ENCODE peak calls at places on chromosomes 13 and 19, in five cellular contexts. One of them, this sample, is unnamed.

GRCh38 chr19:40508739-40509260 is 42.0 kb downstream of the SPTBN4 start:
- DNase-seq in SK-N-SH: no peak
- DNase-seq in HepG2: no peak
- DNase-seq in K562: no peak
- DNase-seq in HCT116: no peak
- DNase-seq in this sample: no peak

GRCh38 chr19:12766051-12766521 is 9.3 kb downstream of the HOOK2 start:
- DNase-seq in K562: peak; percentile 49
- DNase-seq in HCT116: no peak
- DNase-seq in HepG2: peak; percentile 76
- DNase-seq in SK-N-SH: no peak
- DNase-seq in this sample: peak; percentile 88

GRCh38 chr13:75357576-75358295 is 124.2 kb downstream of the TBC1D4 start:
- DNase-seq in SK-N-SH: peak; percentile 74
- DNase-seq in K562: peak; percentile 61
- DNase-seq in HepG2: peak; percentile 69
- DNase-seq in HCT116: peak; percentile 72
- DNase-seq in this sample: peak; percentile 78

GRCh38 chr13:100399455-100399854 is 189.1 kb downstream of the GGACT start:
- DNase-seq in SK-N-SH: no peak
- DNase-seq in HepG2: no peak
- DNase-seq in K562: no peak
- DNase-seq in HCT116: no peak
- DNase-seq in this sample: no peak

GRCh38 chr13:101986316-101986715 is 415.5 kb downstream of the FGF14 start:
- DNase-seq in HCT116: no peak
- DNase-seq in SK-N-SH: no peak
- DNase-seq in HepG2: no peak
- DNase-seq in K562: no peak
- DNase-seq in this sample: no peak

GRCh38 chr13:109156181-109156935 is 526.9 kb downstream of the MYO16 start:
- DNase-seq in HepG2: no peak
- DNase-seq in K562: no peak
- DNase-seq in SK-N-SH: no peak
- DNase-seq in HCT116: no peak
- DNase-seq in this sample: peak; percentile 91

GRCh38 chr19:2044709-2045500 is 6.1 kb downstream of the MKNK2 start:
- DNase-seq in HCT116: no peak
- DNase-seq in K562: peak; percentile 9
- DNase-seq in HepG2: no peak
- DNase-seq in SK-N-SH: no peak
- DNase-seq in this sample: no peak

GRCh38 chr19:46610851-46611770 is 10.0 kb downstream of the CALM3 start:
- DNase-seq in K562: no peak
- DNase-seq in HCT116: no peak
- DNase-seq in HepG2: no peak
- DNase-seq in SK-N-SH: peak; percentile 10
- DNase-seq in this sample: no peak

GRCh38 chr19:7391218-7391670 is 42.5 kb downstream of the ARHGEF18 start:
- DNase-seq in HepG2: peak; percentile 77
- DNase-seq in SK-N-SH: no peak
- DNase-seq in K562: no peak
- DNase-seq in HCT116: peak; percentile 96
- DNase-seq in this sample: peak; percentile 23

GRCh38 chr19:51098366-51099069 is 9.7 kb downstream of the CTU1 start:
- DNase-seq in K562: no peak
- DNase-seq in HepG2: no peak
- DNase-seq in HCT116: no peak
- DNase-seq in SK-N-SH: no peak
- DNase-seq in this sample: peak; percentile 19

GRCh38 chr13:99601535-99601934 is 100.3 kb downstream of the TM9SF2 start:
- DNase-seq in HCT116: no peak
- DNase-seq in K562: no peak
- DNase-seq in HepG2: no peak
- DNase-seq in SK-N-SH: no peak
- DNase-seq in this sample: no peak

GRCh38 chr13:50994651-50995050 is 85.1 kb downstream of the RNASEH2B start:
- DNase-seq in SK-N-SH: no peak
- DNase-seq in HCT116: no peak
- DNase-seq in K562: no peak
- DNase-seq in HepG2: no peak
- DNase-seq in this sample: no peak

GRCh38 chr19:13804830-13805683 is 9.8 kb downstream of the ZSWIM4 start:
- DNase-seq in HCT116: no peak
- DNase-seq in K562: peak; percentile 48
- DNase-seq in SK-N-SH: peak; percentile 72
- DNase-seq in HepG2: peak; percentile 32
- DNase-seq in this sample: no peak

GRCh38 chr13:100485265-100485664 is 103.3 kb downstream of the GGACT start:
- DNase-seq in K562: no peak
- DNase-seq in HCT116: no peak
- DNase-seq in HepG2: no peak
- DNase-seq in SK-N-SH: no peak
- DNase-seq in this sample: no peak

GRCh38 chr19:1853295-1854031 is 5.2 kb upstream of the REXO1 start:
- DNase-seq in HCT116: peak; percentile 68
- DNase-seq in HepG2: peak; percentile 76
- DNase-seq in SK-N-SH: peak; percentile 85
- DNase-seq in K562: peak; percentile 61
- DNase-seq in this sample: peak; percentile 79

GRCh38 chr19:57779220-57779845 is 9.9 kb downstream of the ZNF586 start:
- DNase-seq in SK-N-SH: no peak
- DNase-seq in K562: no peak
- DNase-seq in HepG2: no peak
- DNase-seq in HCT116: no peak
- DNase-seq in this sample: no peak
- H3K36me3 ChIP-seq in SK-N-SH: peaks cover 26% of the 10 kb centered on the region
- H3K36me3 ChIP-seq in K562: peaks cover 63% of the 10 kb centered on the region
- H3K36me3 ChIP-seq in HepG2: peaks cover 4% of the 10 kb centered on the region
- H3K36me3 ChIP-seq in HCT116: peaks cover 5% of the 10 kb centered on the region
- H3K36me3 ChIP-seq in this sample: peaks cover 27% of the 10 kb centered on the region

GRCh38 chr13:19071161-19071936 is 110.3 kb downstream of the TUBA3C start:
- DNase-seq in SK-N-SH: no peak
- DNase-seq in HCT116: no peak
- DNase-seq in HepG2: no peak
- DNase-seq in K562: no peak
- DNase-seq in this sample: no peak

GRCh38 chr13:19069684-19070397 is 111.8 kb downstream of the TUBA3C start:
- DNase-seq in HCT116: no peak
- DNase-seq in HepG2: no peak
- DNase-seq in SK-N-SH: no peak
- DNase-seq in K562: no peak
- DNase-seq in this sample: no peak

GRCh38 chr13:19070398-19070735 is 111.3 kb downstream of the TUBA3C start:
- DNase-seq in HCT116: no peak
- DNase-seq in SK-N-SH: no peak
- DNase-seq in K562: no peak
- DNase-seq in HepG2: no peak
- DNase-seq in this sample: no peak

GRCh38 chr13:19074519-19074918 is 107.1 kb downstream of the TUBA3C start:
- DNase-seq in SK-N-SH: no peak
- DNase-seq in K562: no peak
- DNase-seq in HepG2: no peak
- DNase-seq in HCT116: no peak
- DNase-seq in this sample: no peak

GRCh38 chr13:19072543-19072942 is 109.1 kb downstream of the TUBA3C start:
- DNase-seq in SK-N-SH: no peak
- DNase-seq in K562: no peak
- DNase-seq in HepG2: no peak
- DNase-seq in HCT116: no peak
- DNase-seq in this sample: no peak
- TF ChIP-seq MAX in SK-N-SH: no peak
- TF ChIP-seq MAX in K562: no peak
- TF ChIP-seq MAX in HepG2: no peak
- TF ChIP-seq MAX in HCT116: no peak
- TF ChIP-seq MAX in this sample: no peak

GRCh38 chr13:110676511-110677204 is 29.3 kb downstream of the CARS2 start:
- DNase-seq in HCT116: no peak
- DNase-seq in K562: no peak
- DNase-seq in SK-N-SH: no peak
- DNase-seq in HepG2: no peak
- DNase-seq in this sample: no peak
- H3K36me3 ChIP-seq in HCT116: peaks cover 27% of the 10 kb centered on the region
- H3K36me3 ChIP-seq in K562: peaks cover 35% of the 10 kb centered on the region
- H3K36me3 ChIP-seq in SK-N-SH: peaks cover 33% of the 10 kb centered on the region
- H3K36me3 ChIP-seq in HepG2: peaks cover 3% of the 10 kb centered on the region
- H3K36me3 ChIP-seq in this sample: peaks cover 1% of the 10 kb centered on the region

DNA sequence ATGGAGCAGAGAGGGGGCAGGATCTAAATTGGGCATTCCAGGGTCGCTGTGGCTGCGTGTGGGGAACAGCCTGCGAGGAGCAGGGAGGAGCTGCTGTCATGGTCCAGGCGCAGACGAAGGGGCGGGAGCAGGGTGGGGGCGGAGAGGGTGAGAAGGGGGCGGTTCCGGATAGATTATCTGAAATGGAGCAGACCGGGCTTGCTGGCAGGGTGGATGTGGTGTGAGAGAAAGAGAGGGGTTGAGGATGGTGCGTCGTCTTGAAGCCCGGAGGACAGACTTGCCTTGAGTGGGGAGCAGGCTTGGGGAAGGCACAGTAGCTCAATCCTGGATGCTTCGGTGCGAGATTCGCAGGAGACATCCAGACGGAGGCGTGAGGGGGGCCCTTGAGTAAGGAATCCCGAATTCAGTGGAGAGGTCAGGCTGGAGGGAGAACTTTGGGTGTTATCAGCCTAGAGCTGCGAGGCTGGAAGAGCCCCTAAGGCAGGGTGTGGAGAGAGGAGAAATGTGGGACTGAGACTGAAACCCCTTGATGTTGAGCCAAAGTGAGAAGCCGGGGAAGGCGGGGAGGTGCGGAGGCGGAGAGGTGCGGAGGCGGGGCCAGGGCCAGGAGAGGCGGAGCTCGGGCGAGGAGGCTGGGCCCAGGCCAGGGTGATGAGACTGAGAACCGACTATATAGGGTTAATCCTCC is 40.7 kb downstream of the DPF1 start:
- DNase-seq in HCT116: no peak
- DNase-seq in HepG2: no peak
- DNase-seq in K562: peak; percentile 88
- DNase-seq in SK-N-SH: no peak
- DNase-seq in this sample: no peak
- TF ChIP-seq MAX in HCT116: no peak
- TF ChIP-seq MAX in HepG2: no peak
- TF ChIP-seq MAX in K562: no peak
- TF ChIP-seq MAX in SK-N-SH: no peak
- TF ChIP-seq MAX in this sample: no peak

This sample was measured in endothelial cell of umbilical vein.